ENCODE peak calls at places on chromosomes 11 and 22, in nine cellular contexts. One of them, this sample, is unnamed.
A peak's percentile ranks its signal among the peaks of the same experiment; 100 is the strongest.

GRCh38 chr22:42932857-42933782 is 76.0 kb upstream of the ARFGAP3 start:
- DNase-seq in pancreas: peak; percentile 21
- DNase-seq in dorsolateral prefrontal cortex: no peak
- DNase-seq in cardiac fibroblast: peak; percentile 46
- DNase-seq in foreskin fibroblast: peak; percentile 27
- DNase-seq in A549: no peak
- DNase-seq in PC-9: no peak
- DNase-seq in sigmoid colon: no peak
- DNase-seq in adrenal gland: no peak
- DNase-seq in this sample: no peak

GRCh38 chr11:65529475-65530156 is 4.7 kb downstream of the SCYL1 start:
- DNase-seq in pancreas: peak; percentile 67
- DNase-seq in dorsolateral prefrontal cortex: no peak
- DNase-seq in cardiac fibroblast: no peak
- DNase-seq in foreskin fibroblast: no peak
- DNase-seq in A549: no peak
- DNase-seq in PC-9: no peak
- DNase-seq in sigmoid colon: no peak
- DNase-seq in adrenal gland: peak; percentile 77
- DNase-seq in this sample: no peak

GRCh38 chr22:23893957-23894709 is at the start of gene MIF:
- DNase-seq in pancreas: peak; percentile 98
- DNase-seq in dorsolateral prefrontal cortex: peak; percentile 94
- DNase-seq in cardiac fibroblast: peak; percentile 92
- DNase-seq in foreskin fibroblast: peak; percentile 98
- DNase-seq in A549: peak; percentile 93
- DNase-seq in PC-9: peak; percentile 81
- DNase-seq in sigmoid colon: peak; percentile 96
- DNase-seq in adrenal gland: peak; percentile 98
- DNase-seq in this sample: peak; percentile 91

GRCh38 chr11:7665473-7666291 is 7.6 kb downstream of the CYB5R2 start:
- DNase-seq in pancreas: peak; percentile 95
- DNase-seq in dorsolateral prefrontal cortex: no peak
- DNase-seq in cardiac fibroblast: peak; percentile 73
- DNase-seq in foreskin fibroblast: peak; percentile 79
- DNase-seq in A549: peak; percentile 85
- DNase-seq in PC-9: peak; percentile 42
- DNase-seq in sigmoid colon: peak; percentile 87
- DNase-seq in adrenal gland: peak; percentile 93
- DNase-seq in this sample: peak; percentile 35

GRCh38 chr11:2446590-2447252 is 1.9 kb downstream of the KCNQ1 start:
- DNase-seq in pancreas: peak; percentile 74
- DNase-seq in dorsolateral prefrontal cortex: peak; percentile 42
- DNase-seq in cardiac fibroblast: no peak
- DNase-seq in foreskin fibroblast: no peak
- DNase-seq in A549: no peak
- DNase-seq in PC-9: no peak
- DNase-seq in sigmoid colon: no peak
- DNase-seq in adrenal gland: no peak
- DNase-seq in this sample: no peak

GRCh38 chr11:78019808-78020207 is 3.3 kb downstream of the KCTD14 start:
- DNase-seq in pancreas: no peak
- DNase-seq in dorsolateral prefrontal cortex: no peak
- DNase-seq in cardiac fibroblast: peak; percentile 19
- DNase-seq in foreskin fibroblast: no peak
- DNase-seq in A549: peak; percentile 43
- DNase-seq in PC-9: peak; percentile 79
- DNase-seq in sigmoid colon: no peak
- DNase-seq in adrenal gland: no peak
- DNase-seq in this sample: peak; percentile 80

GRCh38 chr22:19969141-19969928 is 27.7 kb upstream of the TXNRD2 start:
- DNase-seq in pancreas: peak; percentile 59
- DNase-seq in dorsolateral prefrontal cortex: no peak
- DNase-seq in cardiac fibroblast: no peak
- DNase-seq in foreskin fibroblast: no peak
- DNase-seq in A549: no peak
- DNase-seq in PC-9: no peak
- DNase-seq in sigmoid colon: no peak
- DNase-seq in adrenal gland: no peak
- DNase-seq in this sample: no peak

GRCh38 chr22:25770333-25770732 is 28.3 kb downstream of the MYO18B start:
- DNase-seq in pancreas: no peak
- DNase-seq in dorsolateral prefrontal cortex: no peak
- DNase-seq in cardiac fibroblast: no peak
- DNase-seq in foreskin fibroblast: no peak
- DNase-seq in A549: no peak
- DNase-seq in PC-9: no peak
- DNase-seq in sigmoid colon: no peak
- DNase-seq in adrenal gland: no peak
- DNase-seq in this sample: no peak

GRCh38 chr22:49076300-49077035 is 751.2 kb downstream of the BRD1 start:
- DNase-seq in pancreas: no peak
- DNase-seq in dorsolateral prefrontal cortex: no peak
- DNase-seq in cardiac fibroblast: no peak
- DNase-seq in foreskin fibroblast: no peak
- DNase-seq in A549: no peak
- DNase-seq in PC-9: no peak
- DNase-seq in sigmoid colon: peak; percentile 27
- DNase-seq in adrenal gland: no peak
- DNase-seq in this sample: no peak

GRCh38 chr22:19663286-19663815 is 51.0 kb upstream of the SEPTIN5 start:
- DNase-seq in pancreas: peak; percentile 75
- DNase-seq in dorsolateral prefrontal cortex: no peak
- DNase-seq in cardiac fibroblast: peak; percentile 91
- DNase-seq in foreskin fibroblast: peak; percentile 83
- DNase-seq in A549: no peak
- DNase-seq in PC-9: peak; percentile 69
- DNase-seq in sigmoid colon: no peak
- DNase-seq in adrenal gland: peak; percentile 90
- DNase-seq in this sample: peak; percentile 3

GRCh38 chr11:94948070-94948617 is 25.2 kb downstream of the CWC15 start:
- DNase-seq in pancreas: no peak
- DNase-seq in dorsolateral prefrontal cortex: no peak
- DNase-seq in cardiac fibroblast: peak; percentile 38
- DNase-seq in foreskin fibroblast: peak; percentile 59
- DNase-seq in A549: no peak
- DNase-seq in PC-9: peak; percentile 59
- DNase-seq in sigmoid colon: no peak
- DNase-seq in adrenal gland: no peak
- DNase-seq in this sample: peak; percentile 28

GRCh38 chr11:35145249-35145648 is 6.3 kb downstream of the CD44 start:
- DNase-seq in pancreas: peak; percentile 70
- DNase-seq in dorsolateral prefrontal cortex: no peak
- DNase-seq in cardiac fibroblast: peak; percentile 45
- DNase-seq in foreskin fibroblast: peak; percentile 67
- DNase-seq in A549: no peak
- DNase-seq in PC-9: peak; percentile 74
- DNase-seq in sigmoid colon: no peak
- DNase-seq in adrenal gland: no peak
- DNase-seq in this sample: no peak

GRCh38 chr11:65066805-65067291 is 8.5 kb upstream of the NAALADL1 start:
- DNase-seq in pancreas: no peak
- DNase-seq in dorsolateral prefrontal cortex: no peak
- DNase-seq in cardiac fibroblast: no peak
- DNase-seq in foreskin fibroblast: no peak
- DNase-seq in A549: no peak
- DNase-seq in PC-9: no peak
- DNase-seq in sigmoid colon: no peak
- DNase-seq in adrenal gland: no peak
- DNase-seq in this sample: no peak

GRCh38 chr22:37212174-37212906 is at the start of gene SSTR3:
- DNase-seq in pancreas: no peak
- DNase-seq in dorsolateral prefrontal cortex: no peak
- DNase-seq in cardiac fibroblast: no peak
- DNase-seq in foreskin fibroblast: peak; percentile 38
- DNase-seq in A549: no peak
- DNase-seq in PC-9: no peak
- DNase-seq in sigmoid colon: peak; percentile 52
- DNase-seq in adrenal gland: peak; percentile 70
- DNase-seq in this sample: no peak

GRCh38 chr11:69540118-69541000 is 58.9 kb downstream of the LINC01488 start:
- DNase-seq in pancreas: peak; percentile 57
- DNase-seq in dorsolateral prefrontal cortex: no peak
- DNase-seq in cardiac fibroblast: peak; percentile 26
- DNase-seq in foreskin fibroblast: no peak
- DNase-seq in A549: no peak
- DNase-seq in PC-9: no peak
- DNase-seq in sigmoid colon: peak; percentile 62
- DNase-seq in adrenal gland: no peak
- DNase-seq in this sample: no peak
- TF ChIP-seq CTCF in pancreas: no peak
- TF ChIP-seq CTCF in dorsolateral prefrontal cortex: no peak
- TF ChIP-seq CTCF in cardiac fibroblast: peak; percentile 19
- TF ChIP-seq CTCF in foreskin fibroblast: no peak
- TF ChIP-seq CTCF in A549: no peak
- TF ChIP-seq CTCF in PC-9: no peak
- TF ChIP-seq CTCF in sigmoid colon: no peak
- TF ChIP-seq CTCF in adrenal gland: no peak
- TF ChIP-seq CTCF in this sample: peak; percentile 2

GRCh38 chr11:10771457-10771856 is 20.4 kb downstream of the CTR9 start:
- DNase-seq in pancreas: no peak
- DNase-seq in dorsolateral prefrontal cortex: no peak
- DNase-seq in cardiac fibroblast: no peak
- DNase-seq in foreskin fibroblast: no peak
- DNase-seq in A549: no peak
- DNase-seq in PC-9: no peak
- DNase-seq in sigmoid colon: no peak
- DNase-seq in adrenal gland: no peak
- DNase-seq in this sample: no peak

DNA sequence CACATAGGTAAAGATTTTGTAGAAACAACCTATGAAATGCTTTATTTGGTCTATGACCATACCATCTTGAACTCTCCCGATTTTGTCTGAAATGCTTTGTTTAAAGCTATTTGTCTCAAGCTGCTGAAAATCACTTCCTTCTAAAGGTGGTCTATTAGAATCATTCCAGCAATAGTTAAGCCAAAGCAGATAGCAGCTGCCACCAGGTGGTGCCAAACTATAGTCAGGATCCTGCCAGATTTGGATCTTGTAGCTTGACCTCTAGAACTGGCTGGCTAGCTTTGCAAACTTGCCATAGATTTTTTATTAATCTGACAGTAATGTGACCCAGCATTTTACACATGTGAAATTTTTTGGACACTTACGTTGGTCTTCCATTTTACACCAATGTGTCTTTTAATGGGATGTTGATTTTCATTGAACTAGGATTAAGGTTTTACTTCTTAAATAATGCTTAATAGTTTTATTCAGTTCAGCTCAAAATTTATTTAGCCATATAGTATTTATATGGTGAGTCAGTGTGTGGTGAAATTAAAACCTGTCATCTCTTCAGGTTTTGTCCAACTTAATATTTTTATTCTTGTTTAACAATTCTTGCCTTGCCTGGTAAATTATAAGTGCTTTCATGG is 19.7 kb downstream of the CTR9 start:
- DNase-seq in pancreas: no peak
- DNase-seq in dorsolateral prefrontal cortex: no peak
- DNase-seq in cardiac fibroblast: peak; percentile 66
- DNase-seq in foreskin fibroblast: peak; percentile 73
- DNase-seq in A549: peak; percentile 60
- DNase-seq in PC-9: no peak
- DNase-seq in sigmoid colon: no peak
- DNase-seq in adrenal gland: peak; percentile 87
- DNase-seq in this sample: peak; percentile 9
- TF ChIP-seq CTCF in pancreas: peak; percentile 7
- TF ChIP-seq CTCF in dorsolateral prefrontal cortex: peak; percentile 73
- TF ChIP-seq CTCF in cardiac fibroblast: peak; percentile 85
- TF ChIP-seq CTCF in foreskin fibroblast: peak; percentile 86
- TF ChIP-seq CTCF in A549: peak; percentile 87
- TF ChIP-seq CTCF in PC-9: peak; percentile 69
- TF ChIP-seq CTCF in sigmoid colon: peak; percentile 58
- TF ChIP-seq CTCF in adrenal gland: peak; percentile 53
- TF ChIP-seq CTCF in this sample: peak; percentile 71

GRCh38 chr11:14305649-14306048 is 53.3 kb downstream of the RRAS2 start:
- DNase-seq in pancreas: no peak
- DNase-seq in dorsolateral prefrontal cortex: no peak
- DNase-seq in cardiac fibroblast: no peak
- DNase-seq in foreskin fibroblast: no peak
- DNase-seq in A549: no peak
- DNase-seq in PC-9: no peak
- DNase-seq in sigmoid colon: no peak
- DNase-seq in adrenal gland: no peak
- DNase-seq in this sample: no peak

GRCh38 chr11:14304601-14305000 is 54.4 kb downstream of the RRAS2 start:
- DNase-seq in pancreas: no peak
- DNase-seq in dorsolateral prefrontal cortex: no peak
- DNase-seq in cardiac fibroblast: no peak
- DNase-seq in foreskin fibroblast: no peak
- DNase-seq in A549: no peak
- DNase-seq in PC-9: no peak
- DNase-seq in sigmoid colon: no peak
- DNase-seq in adrenal gland: no peak
- DNase-seq in this sample: no peak

GRCh38 chr11:14308897-14309387 is 50.0 kb downstream of the RRAS2 start:
- DNase-seq in pancreas: no peak
- DNase-seq in dorsolateral prefrontal cortex: no peak
- DNase-seq in cardiac fibroblast: no peak
- DNase-seq in foreskin fibroblast: no peak
- DNase-seq in A549: no peak
- DNase-seq in PC-9: no peak
- DNase-seq in sigmoid colon: no peak
- DNase-seq in adrenal gland: no peak
- DNase-seq in this sample: no peak

GRCh38 chr11:14308114-14308896 is 50.7 kb downstream of the RRAS2 start:
- DNase-seq in pancreas: no peak
- DNase-seq in dorsolateral prefrontal cortex: no peak
- DNase-seq in cardiac fibroblast: peak; percentile 70
- DNase-seq in foreskin fibroblast: peak; percentile 66
- DNase-seq in A549: peak; percentile 66
- DNase-seq in PC-9: no peak
- DNase-seq in sigmoid colon: no peak
- DNase-seq in adrenal gland: no peak
- DNase-seq in this sample: no peak

GRCh38 chr11:14306481-14306880 is 52.5 kb downstream of the RRAS2 start:
- DNase-seq in pancreas: no peak
- DNase-seq in dorsolateral prefrontal cortex: no peak
- DNase-seq in cardiac fibroblast: no peak
- DNase-seq in foreskin fibroblast: no peak
- DNase-seq in A549: peak; percentile 22
- DNase-seq in PC-9: no peak
- DNase-seq in sigmoid colon: no peak
- DNase-seq in adrenal gland: no peak
- DNase-seq in this sample: no peak
- TF ChIP-seq CTCF in pancreas: no peak
- TF ChIP-seq CTCF in dorsolateral prefrontal cortex: no peak
- TF ChIP-seq CTCF in cardiac fibroblast: peak; percentile 3
- TF ChIP-seq CTCF in foreskin fibroblast: no peak
- TF ChIP-seq CTCF in A549: no peak
- TF ChIP-seq CTCF in PC-9: no peak
- TF ChIP-seq CTCF in sigmoid colon: no peak
- TF ChIP-seq CTCF in adrenal gland: no peak
- TF ChIP-seq CTCF in this sample: peak; percentile 44

DNA sequence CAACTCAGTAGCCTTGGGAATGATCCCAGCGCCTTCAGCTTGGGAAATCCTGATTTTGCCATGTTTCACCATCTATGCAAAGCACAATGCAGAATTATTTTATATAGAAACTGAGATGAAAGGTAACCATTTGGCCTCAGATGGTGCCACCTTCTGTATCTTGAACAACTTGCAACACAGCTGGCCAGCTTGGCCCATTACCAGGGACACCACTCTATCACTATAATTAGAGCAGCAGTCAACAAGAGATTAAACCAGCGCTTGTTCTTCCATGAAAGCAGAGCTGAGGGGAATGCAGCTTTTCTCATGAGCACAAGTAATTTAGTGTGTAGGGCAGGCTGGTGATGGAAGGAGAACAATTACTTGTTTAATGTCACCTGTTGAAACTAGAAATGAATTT is 6.7 kb upstream of the ZDHHC13 start:
- DNase-seq in pancreas: peak; percentile 42
- DNase-seq in dorsolateral prefrontal cortex: no peak
- DNase-seq in cardiac fibroblast: no peak
- DNase-seq in foreskin fibroblast: no peak
- DNase-seq in A549: no peak
- DNase-seq in PC-9: no peak
- DNase-seq in sigmoid colon: no peak
- DNase-seq in adrenal gland: peak; percentile 66
- DNase-seq in this sample: no peak
- TF ChIP-seq CTCF in pancreas: no peak
- TF ChIP-seq CTCF in dorsolateral prefrontal cortex: no peak
- TF ChIP-seq CTCF in cardiac fibroblast: no peak
- TF ChIP-seq CTCF in foreskin fibroblast: no peak
- TF ChIP-seq CTCF in A549: no peak
- TF ChIP-seq CTCF in PC-9: no peak
- TF ChIP-seq CTCF in sigmoid colon: no peak
- TF ChIP-seq CTCF in adrenal gland: no peak
- TF ChIP-seq CTCF in this sample: peak; percentile 11